ENCODE peak calls at places on chromosomes 1 and 21, in five cellular contexts. One of them, this sample, is unnamed.

GRCh38 chr1:22976461-22977243 is 4.0 kb upstream of the LACTBL1 start:
- DNase-seq in HepG2: peak; percentile 74
- DNase-seq in H1: peak; percentile 57
- DNase-seq in K562: peak; percentile 84
- DNase-seq in GM12878: peak; percentile 40
- DNase-seq in this sample: peak; percentile 85

GRCh38 chr21:27269646-27270045 is 302.8 kb upstream of the ADAMTS5 start:
- DNase-seq in K562: no peak
- DNase-seq in GM12878: no peak
- DNase-seq in H1: no peak
- DNase-seq in HepG2: no peak
- DNase-seq in this sample: no peak

GRCh38 chr21:41873005-41873404 is 6.1 kb downstream of the PRDM15 start:
- DNase-seq in K562: no peak
- DNase-seq in HepG2: no peak
- DNase-seq in GM12878: no peak
- DNase-seq in H1: no peak
- DNase-seq in this sample: no peak

GRCh38 chr1:111745670-111746613 is 6.7 kb upstream of the INKA2 start:
- DNase-seq in K562: no peak
- DNase-seq in H1: no peak
- DNase-seq in GM12878: no peak
- DNase-seq in HepG2: no peak
- DNase-seq in this sample: no peak

GRCh38 chr1:223742861-223743517 is 30.6 kb downstream of the CAPN2 start:
- DNase-seq in H1: no peak
- DNase-seq in GM12878: no peak
- DNase-seq in K562: no peak
- DNase-seq in HepG2: no peak
- DNase-seq in this sample: no peak

GRCh38 chr21:16534408-16535099 is 804.8 kb downstream of the USP25 start:
- DNase-seq in HepG2: no peak
- DNase-seq in H1: no peak
- DNase-seq in GM12878: no peak
- DNase-seq in K562: no peak
- DNase-seq in this sample: peak; percentile 70

GRCh38 chr1:197976368-197976767 is 59.2 kb downstream of the LHX9 start:
- DNase-seq in H1: no peak
- DNase-seq in HepG2: no peak
- DNase-seq in K562: no peak
- DNase-seq in GM12878: no peak
- DNase-seq in this sample: peak; percentile 12

GRCh38 chr21:36113647-36114428 is 21.0 kb upstream of the CBR3 start:
- DNase-seq in H1: no peak
- DNase-seq in GM12878: no peak
- DNase-seq in K562: no peak
- DNase-seq in HepG2: peak; percentile 70
- DNase-seq in this sample: peak; percentile 61

GRCh38 chr1:156675715-156676311 is 1.4 kb downstream of the NES start:
- DNase-seq in GM12878: no peak
- DNase-seq in K562: no peak
- DNase-seq in H1: no peak
- DNase-seq in HepG2: no peak
- DNase-seq in this sample: no peak

GRCh38 chr1:157852476-157852875 is 10.9 kb upstream of the CD5L start:
- DNase-seq in GM12878: no peak
- DNase-seq in HepG2: no peak
- DNase-seq in H1: no peak
- DNase-seq in K562: no peak
- DNase-seq in this sample: no peak

GRCh38 chr1:85230305-85230977 is 29.0 kb downstream of the C1orf52 start:
- DNase-seq in H1: no peak
- DNase-seq in GM12878: no peak
- DNase-seq in K562: no peak
- DNase-seq in HepG2: peak; percentile 21
- DNase-seq in this sample: no peak

GRCh38 chr1:2559509-2560298 is 3.5 kb downstream of the TNFRSF14 start:
- DNase-seq in GM12878: no peak
- DNase-seq in K562: no peak
- DNase-seq in HepG2: no peak
- DNase-seq in H1: no peak
- DNase-seq in this sample: no peak

GRCh38 chr1:225406976-225407725 is 20.7 kb downstream of the LBR start:
- DNase-seq in K562: no peak
- DNase-seq in H1: no peak
- DNase-seq in GM12878: no peak
- DNase-seq in HepG2: no peak
- DNase-seq in this sample: no peak

GRCh38 chr1:12067900-12068821 is 5.1 kb downstream of the TNFRSF8 start:
- DNase-seq in GM12878: peak; percentile 91
- DNase-seq in K562: peak; percentile 53
- DNase-seq in H1: peak; percentile 62
- DNase-seq in HepG2: no peak
- DNase-seq in this sample: no peak

GRCh38 chr1:28973850-28974841 is 59.8 kb downstream of the EPB41 start:
- DNase-seq in K562: no peak
- DNase-seq in GM12878: no peak
- DNase-seq in HepG2: no peak
- DNase-seq in H1: no peak
- DNase-seq in this sample: no peak

GRCh38 chr1:17125756-17126237 is 6.5 kb upstream of the PADI2 start:
- DNase-seq in HepG2: peak; percentile 66
- DNase-seq in GM12878: no peak
- DNase-seq in K562: peak; percentile 94
- DNase-seq in H1: peak; percentile 68
- DNase-seq in this sample: peak; percentile 87

GRCh38 chr1:156522443-156522970 is 21.9 kb upstream of the MEF2D start:
- DNase-seq in HepG2: no peak
- DNase-seq in K562: no peak
- DNase-seq in GM12878: no peak
- DNase-seq in H1: no peak
- DNase-seq in this sample: no peak

GRCh38 chr1:116087628-116088027 is 23.6 kb upstream of the MAB21L3 start:
- DNase-seq in HepG2: no peak
- DNase-seq in H1: no peak
- DNase-seq in K562: no peak
- DNase-seq in GM12878: no peak
- DNase-seq in this sample: no peak

GRCh38 chr1:66168467-66168887 is 365.5 kb upstream of the SGIP1 start:
- DNase-seq in GM12878: no peak
- DNase-seq in HepG2: no peak
- DNase-seq in K562: no peak
- DNase-seq in H1: no peak
- DNase-seq in this sample: peak; percentile 22

GRCh38 chr1:48028218-48028804 is 31.1 kb upstream of the TRABD2B start:
- DNase-seq in H1: no peak
- DNase-seq in K562: no peak
- DNase-seq in GM12878: no peak
- DNase-seq in HepG2: no peak
- DNase-seq in this sample: no peak

GRCh38 chr1:90381598-90381997 is 335.5 kb downstream of the BARHL2 start:
- DNase-seq in K562: no peak
- DNase-seq in H1: no peak
- DNase-seq in GM12878: no peak
- DNase-seq in HepG2: no peak
- DNase-seq in this sample: no peak

GRCh38 chr1:184890539-184890973 is 83.8 kb downstream of the NIBAN1 start:
- DNase-seq in K562: no peak
- DNase-seq in HepG2: no peak
- DNase-seq in H1: no peak
- DNase-seq in GM12878: no peak
- DNase-seq in this sample: no peak

GRCh38 chr21:34881421-34881820 is 167.7 kb downstream of the RUNX1 start:
- DNase-seq in K562: no peak
- DNase-seq in GM12878: no peak
- DNase-seq in H1: no peak
- DNase-seq in HepG2: no peak
- DNase-seq in this sample: no peak

GRCh38 chr1:39671793-39672550 is at the start of gene NT5C1A:
- DNase-seq in HepG2: no peak
- DNase-seq in H1: no peak
- DNase-seq in K562: peak; percentile 70
- DNase-seq in GM12878: no peak
- DNase-seq in this sample: no peak

GRCh38 chr1:17661546-17662157 is 93.5 kb upstream of the ACTL8 start:
- DNase-seq in K562: peak; percentile 88
- DNase-seq in H1: peak; percentile 10
- DNase-seq in HepG2: peak; percentile 41
- DNase-seq in GM12878: no peak
- DNase-seq in this sample: peak; percentile 66

GRCh38 chr1:201695607-201696006 is 133.3 kb upstream of the IPO9 start:
- DNase-seq in K562: no peak
- DNase-seq in HepG2: no peak
- DNase-seq in H1: no peak
- DNase-seq in GM12878: no peak
- DNase-seq in this sample: no peak

DNA sequence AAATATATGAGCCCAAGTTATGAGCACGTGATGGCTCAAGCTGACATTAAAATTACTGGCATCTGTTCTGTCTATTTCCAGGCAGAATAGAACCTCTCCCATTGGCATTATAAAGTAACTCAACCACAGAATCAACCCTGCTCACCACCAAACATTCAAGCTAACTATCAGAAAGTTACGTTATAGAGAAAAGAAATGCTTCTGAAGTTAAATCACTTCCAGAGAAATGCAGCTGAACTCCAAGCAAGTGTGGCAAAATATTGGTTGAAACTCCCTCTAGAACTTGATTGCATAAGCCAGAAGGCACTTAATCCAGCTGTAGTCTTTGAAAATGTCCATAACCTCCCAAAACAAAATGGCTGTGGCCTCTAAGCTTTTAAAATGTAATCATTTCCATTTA is 36.2 kb upstream of the UBE2U start:
- DNase-seq in GM12878: no peak
- DNase-seq in H1: no peak
- DNase-seq in HepG2: no peak
- DNase-seq in K562: no peak
- DNase-seq in this sample: no peak
- TF ChIP-seq HDAC2 in GM12878: no peak
- TF ChIP-seq HDAC2 in H1: no peak
- TF ChIP-seq HDAC2 in HepG2: no peak
- TF ChIP-seq HDAC2 in K562: no peak
- TF ChIP-seq HDAC2 in this sample: no peak

DNA sequence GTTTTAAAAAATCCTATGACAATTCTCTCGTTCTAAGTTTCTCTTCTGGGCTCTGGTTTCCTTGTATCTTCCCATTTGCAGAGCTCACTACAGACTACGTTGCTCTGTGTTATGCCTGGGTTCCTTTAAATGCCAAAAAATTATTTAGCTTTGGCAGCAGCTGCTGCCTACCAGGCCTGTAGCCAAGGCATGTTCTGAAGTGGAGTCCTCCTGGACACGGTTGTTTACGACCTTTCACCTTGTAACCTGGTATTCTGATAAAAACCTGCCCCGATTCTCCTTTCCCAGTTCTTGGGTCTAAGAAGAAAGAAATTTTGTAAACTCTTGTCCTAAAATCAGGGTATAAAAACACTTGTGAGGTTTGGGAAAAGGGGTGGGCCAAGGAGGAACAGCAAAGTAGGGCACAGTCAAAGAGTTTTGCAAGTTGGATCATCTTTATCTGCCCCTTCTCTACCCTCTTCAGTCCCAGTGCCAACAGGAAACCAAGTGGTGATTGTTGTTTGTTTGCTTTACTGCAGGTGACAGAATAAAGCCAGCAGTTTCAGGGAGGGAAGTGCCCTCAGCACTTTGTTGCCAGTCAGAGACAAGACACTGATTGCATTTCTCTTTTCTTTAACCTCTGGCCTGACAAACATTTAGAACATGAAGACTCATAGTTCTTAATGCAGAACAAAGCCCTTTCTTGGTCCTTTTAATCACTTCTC is 3.1 kb upstream of the TXNIP start:
- DNase-seq in K562: no peak
- DNase-seq in HepG2: no peak
- DNase-seq in GM12878: no peak
- DNase-seq in H1: no peak
- DNase-seq in this sample: no peak
- TF ChIP-seq HDAC2 in K562: no peak
- TF ChIP-seq HDAC2 in HepG2: no peak
- TF ChIP-seq HDAC2 in GM12878: no peak
- TF ChIP-seq HDAC2 in H1: no peak
- TF ChIP-seq HDAC2 in this sample: no peak

DNA sequence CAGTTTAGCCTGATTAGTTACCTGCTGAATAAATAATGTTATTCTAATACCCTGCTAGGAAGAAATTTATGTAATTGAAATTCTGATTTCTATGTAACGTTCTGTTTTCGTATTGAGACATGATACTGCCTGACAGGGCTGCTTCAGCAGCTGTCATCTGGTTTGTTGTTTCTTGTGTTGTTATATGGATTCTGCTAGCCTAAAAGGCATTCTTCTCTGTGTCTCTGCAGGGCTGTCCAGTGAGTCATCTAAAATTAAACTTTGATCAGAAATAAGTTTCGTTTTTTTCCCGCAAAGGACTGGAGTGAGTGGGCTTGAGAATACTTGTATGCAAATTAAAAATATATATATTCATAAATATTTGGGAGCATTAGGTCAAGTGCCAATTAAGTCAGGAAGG is 93.0 kb downstream of the DYRK1A start:
- DNase-seq in K562: no peak
- DNase-seq in HepG2: no peak
- DNase-seq in H1: no peak
- DNase-seq in GM12878: no peak
- DNase-seq in this sample: no peak
- TF ChIP-seq HDAC2 in K562: no peak
- TF ChIP-seq HDAC2 in HepG2: no peak
- TF ChIP-seq HDAC2 in H1: no peak
- TF ChIP-seq HDAC2 in GM12878: no peak
- TF ChIP-seq HDAC2 in this sample: no peak

GRCh38 chr1:168726719-168727118 is 2.3 kb downstream of the DPT start:
- DNase-seq in K562: no peak
- DNase-seq in HepG2: no peak
- DNase-seq in GM12878: no peak
- DNase-seq in H1: no peak
- DNase-seq in this sample: no peak

GRCh38 chr1:168728452-168729404 is at the start of gene DPT:
- DNase-seq in K562: no peak
- DNase-seq in HepG2: no peak
- DNase-seq in H1: no peak
- DNase-seq in GM12878: no peak
- DNase-seq in this sample: no peak

GRCh38 chr1:168725060-168725459 is 3.9 kb downstream of the DPT start:
- DNase-seq in H1: no peak
- DNase-seq in HepG2: no peak
- DNase-seq in K562: no peak
- DNase-seq in GM12878: no peak
- DNase-seq in this sample: no peak

GRCh38 chr1:168729405-168729802 is 398 bp upstream of the DPT start:
- DNase-seq in H1: no peak
- DNase-seq in GM12878: no peak
- DNase-seq in K562: no peak
- DNase-seq in HepG2: no peak
- DNase-seq in this sample: no peak

GRCh38 chr1:168726311-168726710 is 2.7 kb downstream of the DPT start:
- DNase-seq in GM12878: no peak
- DNase-seq in K562: no peak
- DNase-seq in HepG2: no peak
- DNase-seq in H1: no peak
- DNase-seq in this sample: no peak
- TF ChIP-seq HDAC2 in GM12878: no peak
- TF ChIP-seq HDAC2 in K562: no peak
- TF ChIP-seq HDAC2 in HepG2: no peak
- TF ChIP-seq HDAC2 in H1: no peak
- TF ChIP-seq HDAC2 in this sample: no peak